ENCODE peak calls at places on chromosomes 2 and 18, in six cellular contexts. F, O, W, S, H and J are unnamed samples.

GRCh38 chr18:42861259-42861658 is 254.2 kb downstream of the RIT2 start:
- DNase-seq in W (no peak), S (no peak), H (no peak), O (no peak), F (no peak), J (no peak)

GRCh38 chr2:204343685-204344084 is 201.6 kb upstream of the PARD3B start:
- DNase-seq in S (no peak), H (no peak), F (no peak), O (no peak), W (no peak), J (no peak)

GRCh38 chr2:216777637-216778273 is 82.1 kb downstream of the TNP1 start:
- DNase-seq in S (no peak), H (peak), O (peak), F (no peak), W (peak), J (no peak)

GRCh38 chr18:58862404-58862803 is 2.3 kb upstream of the ZNF532 start:
- DNase-seq in O (no peak), S (no peak), W (no peak), F (no peak), H (no peak), J (no peak)

GRCh38 chr2:117068371-117068770 is 746.1 kb upstream of the DDX18 start:
- DNase-seq in W (no peak), H (no peak), F (no peak), S (no peak), O (no peak), J (no peak)

GRCh38 chr2:205934443-205934842 is 151.5 kb downstream of the INO80D start:
- DNase-seq in F (no peak), H (no peak), S (no peak), O (no peak), W (no peak), J (no peak)

GRCh38 chr2:62304429-62305417 is 108.8 kb downstream of the B3GNT2 start:
- DNase-seq in O (no peak), S (peak), F (peak), H (no peak), W (no peak), J (no peak)

GRCh38 chr2:234816056-234816455 is 135.8 kb upstream of the SH3BP4 start:
- DNase-seq in S (no peak), F (no peak), O (no peak), H (no peak), W (peak), J (no peak)

GRCh38 chr2:235661136-235661535 is 167.3 kb downstream of the AGAP1 start:
- DNase-seq in H (no peak), F (no peak), W (no peak), S (no peak), O (no peak), J (no peak)

GRCh38 chr2:224885836-224886547 is 156.3 kb downstream of the DOCK10 start:
- DNase-seq in H (no peak), S (no peak), W (no peak), O (peak), F (no peak), J (no peak)

GRCh38 chr18:486929-487328 is 13.6 kb downstream of the COLEC12 start:
- DNase-seq in H (no peak), F (no peak), W (no peak), O (no peak), S (no peak), J (no peak)

GRCh38 chr2:152011724-152012123 is 87.1 kb downstream of the CACNB4 start:
- DNase-seq in H (no peak), S (no peak), W (no peak), O (no peak), F (no peak), J (no peak)

GRCh38 chr2:239113592-239113991 is 265.7 kb downstream of the TWIST2 start:
- DNase-seq in W (no peak), O (no peak), S (no peak), F (no peak), H (no peak), J (no peak)

GRCh38 chr2:201833796-201834195 is 27.5 kb downstream of the CDK15 start:
- DNase-seq in S (no peak), H (no peak), O (no peak), W (peak), F (no peak), J (no peak)

GRCh38 chr2:97997774-97998392 is 2.1 kb upstream of the TMEM131 start:
- DNase-seq in S (no peak), O (no peak), F (no peak), W (no peak), H (no peak), J (no peak)

GRCh38 chr2:126849486-126849885 is 49.2 kb upstream of the TEX51 start:
- DNase-seq in F (no peak), O (no peak), S (no peak), H (no peak), W (no peak), J (no peak)

GRCh38 chr2:202237787-202238233 is 587 bp downstream of the SUMO1 start:
- DNase-seq in S (no peak), H (no peak), O (peak), W (peak), F (peak), J (no peak)

GRCh38 chr2:155913356-155913755 is 419.2 kb downstream of the NR4A2 start:
- DNase-seq in F (no peak), W (no peak), O (no peak), S (no peak), H (no peak), J (no peak)

GRCh38 chr2:9754532-9754887 is 88.8 kb upstream of the TAF1B start:
- DNase-seq in O (no peak), F (no peak), H (no peak), W (no peak), S (no peak), J (no peak)

GRCh38 chr2:141611981-141612380 is 518.8 kb downstream of the LRP1B start:
- DNase-seq in F (no peak), W (no peak), O (no peak), S (no peak), H (no peak), J (no peak)

GRCh38 chr2:150587547-150588209 is 100.2 kb upstream of the RND3 start:
- DNase-seq in S (no peak), H (no peak), W (no peak), O (peak), F (no peak), J (no peak)

GRCh38 chr2:207902822-207903221 is 122.5 kb downstream of the PLEKHM3 start:
- DNase-seq in H (no peak), W (no peak), S (no peak), O (no peak), F (no peak), J (no peak)

GRCh38 chr18:44781890-44782289 is 101.2 kb downstream of the SETBP1 start:
- DNase-seq in S (no peak), H (no peak), W (no peak), O (peak), F (no peak), J (no peak)

GRCh38 chr2:235218486-235218907 is 266.7 kb downstream of the SH3BP4 start:
- DNase-seq in W (no peak), H (no peak), S (no peak), O (peak), F (peak), J (no peak)

GRCh38 chr2:42046819-42047487 is 868 bp upstream of the PKDCC start:
- DNase-seq in O (peak), S (no peak), F (no peak), W (no peak), H (peak), J (no peak)

GRCh38 chr2:74927617-74928016 is 30.8 kb upstream of the POLE4 start:
- DNase-seq in S (no peak), F (no peak), O (no peak), H (no peak), W (no peak), J (no peak)

GRCh38 chr2:170917957-170918356 is 11.1 kb upstream of the GORASP2 start:
- DNase-seq in F (no peak), S (no peak), H (no peak), W (no peak), O (no peak), J (no peak)

GRCh38 chr2:193461431-193461946 is 1266.8 kb upstream of the TMEFF2 start:
- DNase-seq in W (no peak), F (no peak), O (no peak), S (no peak), H (no peak), J (no peak)

GRCh38 chr2:177239053-177239452 is 25.5 kb downstream of the NFE2L2 start:
- DNase-seq in H (no peak), W (no peak), S (no peak), F (no peak), O (no peak), J (no peak)

GRCh38 chr2:3649581-3649980 is 8.4 kb upstream of the ALLC start:
- DNase-seq in O (no peak), F (no peak), W (no peak), S (no peak), H (no peak), J (no peak)

GRCh38 chr18:79503406-79503805 is 107.7 kb downstream of the NFATC1 start:
- DNase-seq in F (no peak), W (no peak), S (no peak), H (no peak), O (no peak), J (no peak)